ENCODE peak calls at places on chromosomes 5 and 9, in seven cellular contexts. N is HT1080; A is activated T-cell treated with anti-CD3 and anti-CD28 coated beads, Interleukin-2, amount 50 U/mL, for 1 hour; U is NCI-H345; W is activated CD4-positive, alpha-beta T cell treated with anti-CD3 and anti-CD28 coated beads, Interleukin-2, amount 50 U/mL, for 1 hour; C is B cell; I is SK-N-SH. K is an unnamed sample.

GRCh38 chr5:42691413-42691861 is 65.2 kb upstream of the CCDC152 start:
- DNase-seq in N (peak), A (no peak), U (no peak), W (no peak), C (no peak), I (no peak), K (no peak)

GRCh38 chr9:128636556-128637530 is 19.8 kb downstream of the DYNC2I2 start:
- DNase-seq in N (no peak), A (no peak), U (peak), W (no peak), C (no peak), I (peak), K (no peak)

GRCh38 chr9:127135056-127135745 is 12.8 kb upstream of the ANGPTL2 start:
- DNase-seq in N (no peak), A (no peak), U (no peak), W (no peak), C (no peak), I (no peak), K (no peak)

GRCh38 chr5:111865356-111865755 is 108.4 kb upstream of the NREP start:
- DNase-seq in N (no peak), A (no peak), U (no peak), W (no peak), C (no peak), I (no peak), K (no peak)

GRCh38 chr9:127389391-127390242 is 7.4 kb upstream of the SLC2A8 start:
- DNase-seq in N (no peak), A (no peak), U (no peak), W (no peak), C (no peak), I (no peak), K (no peak)

GRCh38 chr5:122154910-122155309 is 25.6 kb downstream of the ZNF474 start:
- DNase-seq in N (peak), A (no peak), U (no peak), W (no peak), C (no peak), I (no peak), K (no peak)

GRCh38 chr5:125912028-125912427 is 511.2 kb upstream of the GRAMD2B start:
- DNase-seq in N (no peak), A (no peak), U (no peak), W (no peak), C (no peak), I (no peak), K (no peak)

GRCh38 chr9:76018244-76018643 is 127.8 kb downstream of the PCSK5 start:
- DNase-seq in N (no peak), A (no peak), U (no peak), W (peak), C (no peak), I (no peak), K (no peak)

GRCh38 chr9:134687556-134687955 is 46.0 kb downstream of the COL5A1 start:
- DNase-seq in N (no peak), A (no peak), U (no peak), W (no peak), C (no peak), I (no peak), K (no peak)

GRCh38 chr5:65035212-65036206 is 266.8 kb downstream of the CWC27 start:
- DNase-seq in N (peak), A (peak), U (peak), W (peak), C (peak), I (peak), K (peak)

GRCh38 chr9:29208670-29209069 is 1635.4 kb upstream of the C9orf72 start:
- DNase-seq in N (peak), A (no peak), U (no peak), W (no peak), C (no peak), I (no peak), K (no peak)

GRCh38 chr5:115471674-115472073 is 72.9 kb downstream of the FEM1C start:
- DNase-seq in N (no peak), A (no peak), U (no peak), W (no peak), C (no peak), I (no peak), K (no peak)

GRCh38 chr9:35814106-35814840 is 569 bp downstream of the HINT2 start:
- DNase-seq in N (peak), A (no peak), U (peak), W (no peak), C (peak), I (peak), K (peak)

GRCh38 chr5:38051711-38052508 is 206.4 kb upstream of the EGFLAM start:
- DNase-seq in N (no peak), A (no peak), U (no peak), W (no peak), C (no peak), I (no peak), K (no peak)

GRCh38 chr5:148910686-148911361 is 84.4 kb downstream of the ADRB2 start:
- DNase-seq in N (peak), A (no peak), U (peak), W (no peak), C (no peak), I (no peak), K (no peak)

GRCh38 chr9:128160603-128160987 is 530 bp downstream of the BBLN start:
- DNase-seq in N (no peak), A (peak), U (peak), W (peak), C (no peak), I (peak), K (no peak)

GRCh38 chr5:93532370-93532769 is 48.6 kb downstream of the NR2F1-AS1 start:
- DNase-seq in N (no peak), A (no peak), U (no peak), W (no peak), C (no peak), I (no peak), K (no peak)

GRCh38 chr9:109063765-109064164 is 50.5 kb upstream of the CTNNAL1 start:
- DNase-seq in N (peak), A (no peak), U (no peak), W (no peak), C (no peak), I (no peak), K (no peak)

GRCh38 chr9:137411670-137412380 is 11.1 kb downstream of the EXD3 start:
- DNase-seq in N (peak), A (no peak), U (no peak), W (no peak), C (peak), I (no peak), K (no peak)

GRCh38 chr9:123894822-123895221 is 35.1 kb downstream of the DENND1A start:
- DNase-seq in N (no peak), A (no peak), U (no peak), W (no peak), C (no peak), I (no peak), K (no peak)

GRCh38 chr5:78533356-78533755 is 115.2 kb downstream of the LHFPL2 start:
- DNase-seq in N (peak), A (no peak), U (no peak), W (no peak), C (no peak), I (no peak), K (no peak)

GRCh38 chr5:175609504-175609903 is 48.4 kb upstream of the HRH2 start:
- DNase-seq in N (no peak), A (no peak), U (no peak), W (no peak), C (no peak), I (no peak), K (no peak)

GRCh38 chr5:138461343-138462125 is 3.7 kb upstream of the EGR1 start:
- DNase-seq in N (peak), A (no peak), U (no peak), W (no peak), C (no peak), I (no peak), K (no peak)

GRCh38 chr9:113568081-113568435 is 104.5 kb downstream of the RGS3 start:
- DNase-seq in N (no peak), A (peak), U (no peak), W (no peak), C (no peak), I (no peak), K (no peak)

GRCh38 chr9:92954078-92954861 is 6.9 kb downstream of the FGD3 start:
- DNase-seq in N (peak), A (peak), U (peak), W (peak), C (peak), I (no peak), K (peak)

GRCh38 chr9:21153688-21154608 is 12.3 kb upstream of the IFNW1 start:
- DNase-seq in N (peak), A (no peak), U (peak), W (no peak), C (no peak), I (peak), K (peak)

GRCh38 chr9:134937566-134938345 is 20.0 kb upstream of the FCN1 start:
- DNase-seq in N (no peak), A (no peak), U (no peak), W (no peak), C (no peak), I (no peak), K (no peak)

GRCh38 chr5:138629383-138629782 is 54.2 kb upstream of the HSPA9 start:
- DNase-seq in N (no peak), A (no peak), U (no peak), W (no peak), C (no peak), I (no peak), K (no peak)

GRCh38 chr9:126956929-126957686 is 42.5 kb downstream of the RALGPS1 start:
- DNase-seq in N (peak), A (no peak), U (peak), W (no peak), C (no peak), I (no peak), K (peak)

GRCh38 chr9:90953200-90953599 is 151.6 kb downstream of the SYK start:
- DNase-seq in N (no peak), A (no peak), U (no peak), W (no peak), C (no peak), I (no peak), K (no peak)

GRCh38 chr9:21317956-21318923 is 13.1 kb upstream of the IFNA5 start:
- DNase-seq in N (peak), A (no peak), U (peak), W (peak), C (no peak), I (peak), K (peak)

GRCh38 chr5:126438871-126439270 is 15.7 kb downstream of the GRAMD2B start:
- DNase-seq in N (no peak), A (no peak), U (no peak), W (no peak), C (no peak), I (no peak), K (no peak)

GRCh38 chr9:4994166-4994890 is 9.3 kb downstream of the JAK2 start:
- DNase-seq in N (no peak), A (no peak), U (peak), W (no peak), C (no peak), I (no peak), K (peak)

K was measured in NCI-H774.